ENCODE peak calls at places on chromosomes 1 and 21, in four cellular contexts. H is SK-N-SH, D is H1, U is K562. B is an unnamed sample.

GRCh38 chr21:36297938-36298572 is 21.9 kb upstream of the MORC3 start:
- DNase-seq in D (no peak), U (peak), H (no peak), B (no peak)

GRCh38 chr1:43345119-43345518 is 7.5 kb downstream of the MPL start:
- DNase-seq in U (peak), D (no peak), H (no peak), B (no peak)

GRCh38 chr1:2920421-2921015 is 100.7 kb upstream of the ACTRT2 start:
- DNase-seq in D (no peak), H (no peak), U (no peak), B (no peak)

GRCh38 chr1:71593523-71593922 is 512.7 kb upstream of the ZRANB2 start:
- DNase-seq in H (no peak), D (no peak), U (no peak), B (no peak)

GRCh38 chr1:147598631-147599361 is 57.5 kb downstream of the BCL9 start:
- DNase-seq in H (peak), U (no peak), D (no peak), B (peak)

GRCh38 chr1:109573785-109574184 is 25.4 kb downstream of the GNAI3 start:
- DNase-seq in H (no peak), U (no peak), D (no peak), B (no peak)

GRCh38 chr1:30087465-30087864 is 635.9 kb downstream of the MATN1 start:
- DNase-seq in H (peak), U (no peak), D (peak), B (peak)

GRCh38 chr21:42358261-42358660 is 7.5 kb upstream of the TFF2 start:
- DNase-seq in U (no peak), D (no peak), H (no peak), B (no peak)

GRCh38 chr1:222970040-222970439 is 155.2 kb downstream of the DISP1 start:
- DNase-seq in U (no peak), D (no peak), H (no peak), B (no peak)

GRCh38 chr1:155044812-155045690 is 6.1 kb upstream of the ADAM15 start:
- DNase-seq in D (peak), H (peak), U (peak), B (peak)

GRCh38 chr1:58401991-58402390 is 144.5 kb downstream of the OMA1 start:
- DNase-seq in H (no peak), U (no peak), D (no peak), B (no peak)

GRCh38 chr1:28853033-28853742 is 41.2 kb downstream of the OPRD1 start:
- DNase-seq in U (no peak), H (no peak), D (no peak), B (no peak)

DNA sequence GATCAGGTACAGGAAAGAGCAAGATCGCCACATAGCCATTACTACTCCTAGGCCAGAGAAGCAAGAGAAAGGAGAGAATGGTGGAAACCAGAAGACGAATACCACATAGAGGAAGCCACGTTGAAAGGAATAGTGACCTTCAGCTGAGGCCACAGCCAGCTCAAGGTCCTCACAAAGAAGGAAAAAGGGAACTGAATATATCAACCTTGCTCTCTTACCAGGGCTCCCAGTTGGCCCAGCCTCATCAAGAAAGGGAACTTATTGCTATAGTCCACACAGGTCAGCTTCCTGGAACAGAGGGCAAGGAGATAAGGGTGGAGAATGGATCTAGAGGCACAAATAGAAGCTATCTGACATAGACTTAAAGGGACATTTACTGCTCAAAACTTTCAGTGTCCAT is 120.6 kb upstream of the ZC3H11B start:
- DNase-seq in U (no peak), D (no peak), H (no peak), B (no peak)
- TF ChIP-seq TEAD4 in U (no peak), D (no peak), H (no peak), B (no peak)

DNA sequence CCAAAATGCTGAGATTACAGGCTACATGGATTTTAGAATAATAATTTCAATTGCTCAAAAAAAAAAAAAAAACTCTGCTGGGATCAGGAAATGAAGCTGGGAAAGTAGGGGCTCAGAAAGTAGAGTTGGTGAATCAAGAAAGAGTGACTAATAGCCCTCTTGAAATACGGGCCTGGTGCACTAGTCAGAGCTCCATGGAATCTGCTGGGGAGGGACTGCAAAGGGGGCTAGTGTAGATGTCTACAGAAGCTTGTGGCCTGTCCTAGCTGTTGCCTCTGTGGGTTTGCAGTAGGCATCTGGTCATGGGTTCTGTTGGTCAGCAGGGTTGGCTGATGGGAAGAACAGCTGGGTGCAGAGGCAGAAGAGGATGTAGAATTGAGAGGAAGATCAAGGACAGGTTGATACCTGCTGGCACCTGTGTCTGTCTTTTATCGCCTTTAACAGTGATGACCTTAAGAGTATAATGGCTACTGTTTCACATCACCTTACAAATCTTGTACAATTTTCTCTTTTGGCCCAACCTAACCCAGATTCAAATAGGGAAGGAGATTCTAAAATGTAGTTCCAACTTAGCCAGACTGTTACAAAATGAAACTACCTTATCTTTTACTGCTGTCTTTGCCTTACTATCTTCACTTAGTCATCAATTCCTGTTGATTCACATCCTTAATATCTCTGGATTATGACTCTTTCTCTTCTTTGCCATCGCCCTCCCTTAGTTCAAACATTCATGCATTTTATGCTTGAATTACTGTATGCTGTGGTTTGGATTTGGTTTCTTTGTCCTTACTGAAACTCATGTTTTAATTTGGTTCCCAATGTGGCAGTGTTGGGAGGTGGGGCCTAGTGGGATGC is 126.2 kb downstream of the GIPC2 start:
- DNase-seq in U (no peak), D (no peak), H (no peak), B (no peak)
- TF ChIP-seq TEAD4 in U (no peak), D (no peak), H (no peak), B (no peak)

GRCh38 chr1:27552911-27553420 is 51.0 kb downstream of the AHDC1 start:
- DNase-seq in D (no peak), H (no peak), U (no peak), B (peak)
- TF ChIP-seq TEAD4 in D (no peak), H (no peak), U (no peak), B (no peak)

GRCh38 chr1:167798951-167799350 is 77.2 kb downstream of the MPZL1 start:
- DNase-seq in U (no peak), H (no peak), D (no peak), B (no peak)

GRCh38 chr1:167795810-167796740 is 74.3 kb downstream of the MPZL1 start:
- DNase-seq in U (no peak), H (no peak), D (no peak), B (no peak)

GRCh38 chr1:167799747-167800146 is 78.0 kb downstream of the MPZL1 start:
- DNase-seq in D (no peak), U (no peak), H (no peak), B (no peak)

GRCh38 chr1:167794043-167794442 is 72.3 kb downstream of the MPZL1 start:
- DNase-seq in U (no peak), D (no peak), H (no peak), B (no peak)

DNA sequence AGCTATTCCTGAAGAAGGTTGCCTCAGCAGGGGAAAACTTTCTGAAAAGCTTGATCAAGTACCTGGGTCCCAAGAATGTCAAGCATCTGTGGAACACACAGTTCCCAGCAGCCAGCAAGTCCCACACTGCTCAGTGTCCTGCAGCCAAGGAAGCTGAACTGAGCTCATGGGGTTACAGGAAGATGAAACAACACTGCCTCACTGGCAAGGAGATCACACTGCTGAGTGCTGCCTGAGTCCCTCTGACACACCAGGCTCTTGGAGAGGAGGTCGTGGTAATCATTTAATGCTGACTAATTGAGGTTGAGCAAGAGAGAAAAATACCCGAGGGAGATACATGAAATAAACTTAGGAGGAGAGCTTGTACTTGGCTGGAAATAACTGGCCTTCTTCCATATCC is 75.2 kb downstream of the MPZL1 start:
- DNase-seq in U (no peak), H (no peak), D (no peak), B (peak)
- TF ChIP-seq TEAD4 in U (no peak), H (no peak), D (peak), B (no peak)

GRCh38 chr1:111622166-111622565 is 2.6 kb downstream of the RAP1A start:
- DNase-seq in U (no peak), H (no peak), D (no peak), B (no peak)
- TF ChIP-seq TEAD4 in U (no peak), H (no peak), D (no peak), B (no peak)

B was measured in WTC11.